ENCODE peak calls at places on chromosomes 11 and 22, in five cellular contexts. One of them, this sample, is unnamed.

GRCh38 chr11:95904009-95904650 is 19.8 kb downstream of the MTMR2 start:
- DNase-seq in CD8-positive, alpha-beta T cell: no peak
- DNase-seq in body of pancreas: no peak
- DNase-seq in HFF-Myc: no peak
- DNase-seq in IMR-90: no peak
- DNase-seq in this sample: no peak

GRCh38 chr11:96200243-96200642 is 142.8 kb downstream of the MAML2 start:
- DNase-seq in CD8-positive, alpha-beta T cell: no peak
- DNase-seq in body of pancreas: no peak
- DNase-seq in HFF-Myc: no peak
- DNase-seq in IMR-90: peak
- DNase-seq in this sample: peak

GRCh38 chr11:70437111-70437784 is 38.9 kb downstream of the CTTN start:
- DNase-seq in CD8-positive, alpha-beta T cell: no peak
- DNase-seq in body of pancreas: no peak
- DNase-seq in HFF-Myc: no peak
- DNase-seq in IMR-90: no peak
- DNase-seq in this sample: no peak

GRCh38 chr11:25733777-25734176 is 598.2 kb upstream of the ANO3 start:
- DNase-seq in CD8-positive, alpha-beta T cell: no peak
- DNase-seq in body of pancreas: no peak
- DNase-seq in HFF-Myc: no peak
- DNase-seq in IMR-90: no peak
- DNase-seq in this sample: no peak

GRCh38 chr11:15104166-15104565 is 10.6 kb upstream of the INSC start:
- DNase-seq in CD8-positive, alpha-beta T cell: no peak
- DNase-seq in body of pancreas: no peak
- DNase-seq in HFF-Myc: no peak
- DNase-seq in IMR-90: peak
- DNase-seq in this sample: no peak

GRCh38 chr11:48129697-48130395 is 86.8 kb upstream of the OR4B1 start:
- DNase-seq in CD8-positive, alpha-beta T cell: no peak
- DNase-seq in body of pancreas: no peak
- DNase-seq in HFF-Myc: no peak
- DNase-seq in IMR-90: no peak
- DNase-seq in this sample: no peak

GRCh38 chr22:50119768-50120251 is 30.0 kb downstream of the MOV10L1 start:
- DNase-seq in CD8-positive, alpha-beta T cell: no peak
- DNase-seq in body of pancreas: no peak
- DNase-seq in HFF-Myc: no peak
- DNase-seq in IMR-90: peak
- DNase-seq in this sample: no peak

GRCh38 chr11:88378422-88379066 is 41.0 kb upstream of the CTSC start:
- DNase-seq in CD8-positive, alpha-beta T cell: no peak
- DNase-seq in body of pancreas: no peak
- DNase-seq in HFF-Myc: no peak
- DNase-seq in IMR-90: no peak
- DNase-seq in this sample: no peak

GRCh38 chr11:57321996-57322880 is 2.5 kb downstream of the TNKS1BP1 start:
- DNase-seq in CD8-positive, alpha-beta T cell: no peak
- DNase-seq in body of pancreas: peak
- DNase-seq in HFF-Myc: peak
- DNase-seq in IMR-90: peak
- DNase-seq in this sample: peak

GRCh38 chr11:44609028-44609782 is 43.7 kb downstream of the CD82 start:
- DNase-seq in CD8-positive, alpha-beta T cell: no peak
- DNase-seq in body of pancreas: no peak
- DNase-seq in HFF-Myc: no peak
- DNase-seq in IMR-90: no peak
- DNase-seq in this sample: no peak

GRCh38 chr22:38973289-38974169 is 8.6 kb upstream of the APOBEC3B start:
- DNase-seq in CD8-positive, alpha-beta T cell: no peak
- DNase-seq in body of pancreas: peak
- DNase-seq in HFF-Myc: no peak
- DNase-seq in IMR-90: peak
- DNase-seq in this sample: no peak

GRCh38 chr11:12235080-12235479 is 124.7 kb downstream of the MICAL2 start:
- DNase-seq in CD8-positive, alpha-beta T cell: no peak
- DNase-seq in body of pancreas: no peak
- DNase-seq in HFF-Myc: no peak
- DNase-seq in IMR-90: no peak
- DNase-seq in this sample: no peak

GRCh38 chr11:12236744-12237101 is 126.3 kb downstream of the MICAL2 start:
- DNase-seq in CD8-positive, alpha-beta T cell: no peak
- DNase-seq in body of pancreas: no peak
- DNase-seq in HFF-Myc: no peak
- DNase-seq in IMR-90: no peak
- DNase-seq in this sample: no peak

GRCh38 chr11:12235945-12236743 is 125.8 kb downstream of the MICAL2 start:
- DNase-seq in CD8-positive, alpha-beta T cell: no peak
- DNase-seq in body of pancreas: no peak
- DNase-seq in HFF-Myc: peak
- DNase-seq in IMR-90: peak
- DNase-seq in this sample: peak

GRCh38 chr11:12234216-12234615 is 123.8 kb downstream of the MICAL2 start:
- DNase-seq in CD8-positive, alpha-beta T cell: no peak
- DNase-seq in body of pancreas: no peak
- DNase-seq in HFF-Myc: no peak
- DNase-seq in IMR-90: no peak
- DNase-seq in this sample: no peak

GRCh38 chr11:12235549-12235944 is 125.2 kb downstream of the MICAL2 start:
- DNase-seq in CD8-positive, alpha-beta T cell: no peak
- DNase-seq in body of pancreas: no peak
- DNase-seq in HFF-Myc: no peak
- DNase-seq in IMR-90: peak
- DNase-seq in this sample: no peak
- TF ChIP-seq CTCF in CD8-positive, alpha-beta T cell: no peak
- TF ChIP-seq CTCF in body of pancreas: peak
- TF ChIP-seq CTCF in HFF-Myc: peak
- TF ChIP-seq CTCF in IMR-90: peak
- TF ChIP-seq CTCF in this sample: peak

DNA sequence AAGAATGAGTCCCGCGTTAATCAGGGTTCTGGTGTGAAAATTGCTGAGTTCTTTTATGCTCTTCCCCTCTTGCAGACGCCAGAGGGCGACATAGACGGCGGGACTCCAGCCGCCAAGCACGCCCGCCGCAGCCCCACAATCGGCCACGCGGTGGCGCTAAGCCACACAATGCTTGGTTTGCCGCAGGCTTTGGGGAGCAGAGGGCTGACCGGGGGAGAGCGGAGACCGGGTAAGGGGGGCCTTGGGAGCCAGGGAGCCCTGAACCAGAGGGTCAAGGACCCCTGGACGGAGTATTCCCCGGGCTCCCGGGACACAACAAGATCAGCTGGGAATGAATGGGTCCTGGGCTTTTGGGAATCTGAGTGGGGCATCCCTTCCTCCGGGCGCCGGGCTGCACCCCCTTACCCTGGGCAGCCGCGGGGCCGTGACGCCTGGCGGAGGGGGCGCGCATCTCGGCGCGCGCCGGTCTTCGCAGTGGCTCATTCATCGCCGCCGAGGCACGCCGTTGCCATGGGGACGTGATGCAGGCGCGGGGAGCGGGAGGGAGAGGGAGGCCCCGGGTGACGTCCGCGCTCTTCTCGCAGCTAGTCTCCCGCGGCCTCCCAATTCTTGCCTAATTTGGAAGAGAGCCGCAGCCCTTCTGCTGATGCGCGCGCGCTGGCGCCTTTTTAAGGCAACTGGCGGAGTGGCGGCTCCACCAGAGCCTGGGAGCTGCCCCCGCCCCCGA is 12.2 kb upstream of the NPAS4 start:
- DNase-seq in CD8-positive, alpha-beta T cell: peak
- DNase-seq in body of pancreas: peak
- DNase-seq in HFF-Myc: peak
- DNase-seq in IMR-90: peak
- DNase-seq in this sample: peak
- H3K4me3 ChIP-seq in CD8-positive, alpha-beta T cell: peak
- H3K4me3 ChIP-seq in body of pancreas: no peak
- H3K4me3 ChIP-seq in HFF-Myc: peak
- H3K4me3 ChIP-seq in IMR-90: peak
- H3K4me3 ChIP-seq in this sample: peak

DNA sequence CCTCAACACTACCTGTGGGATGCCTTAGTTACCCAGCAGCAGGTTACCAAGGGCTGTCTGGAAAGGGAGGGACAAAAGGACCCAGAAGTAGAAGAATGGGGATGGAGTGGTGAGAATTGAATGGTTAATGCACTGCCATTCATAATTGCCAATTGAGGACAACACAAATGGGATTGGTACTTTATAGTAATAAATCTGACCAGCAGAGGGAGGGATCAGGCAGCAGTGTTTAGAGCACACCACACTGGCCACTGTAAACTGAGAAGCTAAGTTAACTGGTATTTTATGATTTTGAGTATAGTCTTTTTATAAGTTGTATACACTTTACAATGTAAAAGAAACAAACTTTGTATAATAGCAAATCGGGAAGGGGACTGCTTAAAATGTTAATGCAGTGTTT is 10.7 kb downstream of the TBRG1 start:
- DNase-seq in CD8-positive, alpha-beta T cell: no peak
- DNase-seq in body of pancreas: no peak
- DNase-seq in HFF-Myc: no peak
- DNase-seq in IMR-90: peak
- DNase-seq in this sample: no peak
- TF ChIP-seq CTCF in CD8-positive, alpha-beta T cell: no peak
- TF ChIP-seq CTCF in body of pancreas: peak
- TF ChIP-seq CTCF in HFF-Myc: peak
- TF ChIP-seq CTCF in IMR-90: peak
- TF ChIP-seq CTCF in this sample: peak

GRCh38 chr22:19901577-19902244 is 39.9 kb upstream of the COMT start:
- DNase-seq in CD8-positive, alpha-beta T cell: no peak
- DNase-seq in body of pancreas: no peak
- DNase-seq in HFF-Myc: no peak
- DNase-seq in IMR-90: no peak
- DNase-seq in this sample: no peak
- H3K4me3 ChIP-seq in CD8-positive, alpha-beta T cell: no peak
- H3K4me3 ChIP-seq in body of pancreas: no peak
- H3K4me3 ChIP-seq in HFF-Myc: no peak
- H3K4me3 ChIP-seq in IMR-90: no peak
- H3K4me3 ChIP-seq in this sample: no peak

This sample was measured in AG09309.